ENCODE peak calls at places on chromosomes 7 and 10, in six cellular contexts. T, X, R, Q, V and A are unnamed samples.

GRCh38 chr7:79063019-79063698 is 390.3 kb downstream of the MAGI2 start:
- DNase-seq in Q (no peak), V (no peak), R (no peak), T (no peak), X (no peak), A (no peak)

GRCh38 chr10:4693967-4694366 is 132.0 kb upstream of the AKR1E2 start:
- DNase-seq in X (no peak), V (no peak), R (no peak), Q (no peak), T (no peak), A (no peak)

GRCh38 chr7:34337163-34337562 is 320.9 kb upstream of the NPSR1 start:
- DNase-seq in V (no peak), Q (no peak), R (no peak), X (no peak), T (no peak), A (no peak)

GRCh38 chr10:74328388-74328787 is 177.4 kb downstream of the ADK start:
- DNase-seq in R (no peak), V (no peak), Q (no peak), T (no peak), X (peak), A (no peak)

GRCh38 chr7:93262535-93262934 is 30.4 kb downstream of the VPS50 start:
- DNase-seq in R (no peak), X (no peak), T (no peak), V (no peak), Q (no peak), A (no peak)

GRCh38 chr7:116863168-116863670 is 832 bp downstream of the CAPZA2 start:
- DNase-seq in R (peak), X (no peak), T (peak), V (peak), Q (no peak), A (peak)

GRCh38 chr10:125984346-125984745 is 88.0 kb downstream of the FANK1 start:
- DNase-seq in T (no peak), V (no peak), R (no peak), X (no peak), Q (peak), A (no peak)

GRCh38 chr10:119113805-119114732 is 10.2 kb downstream of the DENND10 start:
- DNase-seq in T (peak), R (no peak), X (peak), Q (peak), V (no peak), A (peak)

GRCh38 chr7:131843862-131844261 is 287.4 kb upstream of the PODXL start:
- DNase-seq in Q (peak), R (no peak), X (no peak), V (no peak), T (peak), A (no peak)

GRCh38 chr10:77163670-77164348 is 473.8 kb downstream of the KCNMA1 start:
- DNase-seq in V (no peak), Q (peak), T (peak), X (peak), R (peak), A (no peak)

GRCh38 chr7:84043661-84044191 is 150.9 kb downstream of the SEMA3A start:
- DNase-seq in X (no peak), T (peak), V (no peak), Q (no peak), R (no peak), A (no peak)

GRCh38 chr7:36155811-36156361 is 2.8 kb downstream of the EEPD1 start:
- DNase-seq in R (peak), T (no peak), X (peak), V (no peak), Q (no peak), A (peak)

GRCh38 chr7:35754741-35755140 is 46.1 kb upstream of the SEPTIN7 start:
- DNase-seq in R (no peak), T (peak), Q (no peak), V (no peak), X (no peak), A (no peak)

GRCh38 chr7:32357535-32358277 is 132.5 kb downstream of the LSM5 start:
- DNase-seq in V (no peak), X (no peak), T (no peak), Q (no peak), R (peak), A (no peak)

GRCh38 chr10:44829426-44829825 is 81.7 kb upstream of the TMEM72 start:
- DNase-seq in X (no peak), V (no peak), R (no peak), Q (no peak), T (no peak), A (no peak)

GRCh38 chr10:93722550-93722949 is 20.2 kb upstream of the FRA10AC1 start:
- DNase-seq in R (no peak), X (no peak), V (no peak), Q (no peak), T (no peak), A (no peak)

GRCh38 chr7:99314504-99314903 is 11.2 kb upstream of the ARPC1A start:
- DNase-seq in T (no peak), Q (no peak), R (no peak), V (no peak), X (no peak), A (no peak)

GRCh38 chr7:66082886-66083415 is 7.3 kb downstream of the ASL start:
- DNase-seq in X (no peak), R (no peak), T (no peak), Q (no peak), V (no peak), A (no peak)

GRCh38 chr7:22452142-22452763 is 47.7 kb downstream of the STEAP1B start:
- DNase-seq in X (peak), R (peak), T (peak), Q (no peak), V (peak), A (peak)

GRCh38 chr10:45545150-45545549 is 127.4 kb downstream of the ZFAND4 start:
- DNase-seq in V (no peak), X (no peak), T (no peak), Q (no peak), R (no peak), A (no peak)